ENCODE peak calls at places on chromosomes 1 and 21, in eight cellular contexts. One of them, this sample, is unnamed. For H3K4me1, the result is how much of the 10 kb centered on the place peaks cover.

GRCh38 chr1:212783976-212784375 is 7.6 kb downstream of the NSL1 start:
- DNase-seq in suprapubic skin: no peak
- DNase-seq in adrenal gland: no peak
- DNase-seq in fibroblast of lung: no peak
- DNase-seq in BE2C: no peak
- DNase-seq in IMR-90: no peak
- DNase-seq in sigmoid colon: no peak
- DNase-seq in uterus: no peak
- DNase-seq in this sample: no peak

GRCh38 chr1:17207046-17207445 is 2.1 kb downstream of the PADI1 start:
- DNase-seq in suprapubic skin: no peak
- DNase-seq in adrenal gland: peak
- DNase-seq in fibroblast of lung: no peak
- DNase-seq in BE2C: no peak
- DNase-seq in IMR-90: no peak
- DNase-seq in sigmoid colon: peak
- DNase-seq in uterus: no peak
- DNase-seq in this sample: no peak

GRCh38 chr1:18724801-18725200 is 94.2 kb downstream of the PAX7 start:
- DNase-seq in suprapubic skin: no peak
- DNase-seq in adrenal gland: no peak
- DNase-seq in fibroblast of lung: no peak
- DNase-seq in BE2C: no peak
- DNase-seq in IMR-90: no peak
- DNase-seq in sigmoid colon: no peak
- DNase-seq in uterus: no peak
- DNase-seq in this sample: no peak

GRCh38 chr21:17730782-17731181 is 88.4 kb downstream of the C21orf91 start:
- DNase-seq in suprapubic skin: no peak
- DNase-seq in adrenal gland: no peak
- DNase-seq in fibroblast of lung: peak
- DNase-seq in BE2C: no peak
- DNase-seq in IMR-90: no peak
- DNase-seq in sigmoid colon: no peak
- DNase-seq in uterus: no peak
- DNase-seq in this sample: no peak

GRCh38 chr1:92882817-92883216 is 51.0 kb downstream of the RPL5 start:
- DNase-seq in suprapubic skin: no peak
- DNase-seq in adrenal gland: no peak
- DNase-seq in fibroblast of lung: no peak
- DNase-seq in BE2C: no peak
- DNase-seq in IMR-90: no peak
- DNase-seq in sigmoid colon: no peak
- DNase-seq in uterus: no peak
- DNase-seq in this sample: no peak

GRCh38 chr1:173149887-173150286 is 57.2 kb downstream of the TNFSF4 start:
- DNase-seq in suprapubic skin: no peak
- DNase-seq in adrenal gland: no peak
- DNase-seq in fibroblast of lung: peak
- DNase-seq in BE2C: no peak
- DNase-seq in IMR-90: peak
- DNase-seq in sigmoid colon: no peak
- DNase-seq in uterus: no peak
- DNase-seq in this sample: no peak

GRCh38 chr1:42386051-42386450 is 5.5 kb downstream of the RIMKLA start:
- DNase-seq in suprapubic skin: no peak
- DNase-seq in adrenal gland: no peak
- DNase-seq in fibroblast of lung: no peak
- DNase-seq in BE2C: no peak
- DNase-seq in IMR-90: no peak
- DNase-seq in sigmoid colon: no peak
- DNase-seq in uterus: no peak
- DNase-seq in this sample: no peak

GRCh38 chr1:41864471-41865040 is 54.2 kb downstream of the HIVEP3 start:
- DNase-seq in suprapubic skin: no peak
- DNase-seq in adrenal gland: no peak
- DNase-seq in fibroblast of lung: peak
- DNase-seq in BE2C: no peak
- DNase-seq in IMR-90: peak
- DNase-seq in sigmoid colon: no peak
- DNase-seq in uterus: no peak
- DNase-seq in this sample: no peak

GRCh38 chr21:44329971-44330681 is 9.1 kb downstream of the CFAP410 start:
- DNase-seq in suprapubic skin: no peak
- DNase-seq in adrenal gland: no peak
- DNase-seq in fibroblast of lung: no peak
- DNase-seq in BE2C: no peak
- DNase-seq in IMR-90: no peak
- DNase-seq in sigmoid colon: no peak
- DNase-seq in uterus: no peak
- DNase-seq in this sample: no peak

GRCh38 chr1:20964540-20965484 is 177.7 kb upstream of the HP1BP3 start:
- DNase-seq in suprapubic skin: no peak
- DNase-seq in adrenal gland: no peak
- DNase-seq in fibroblast of lung: no peak
- DNase-seq in BE2C: no peak
- DNase-seq in IMR-90: no peak
- DNase-seq in sigmoid colon: no peak
- DNase-seq in uterus: no peak
- DNase-seq in this sample: no peak
- TF ChIP-seq CTCF in suprapubic skin: no peak
- TF ChIP-seq CTCF in adrenal gland: no peak
- TF ChIP-seq CTCF in fibroblast of lung: no peak
- TF ChIP-seq CTCF in BE2C: no peak
- TF ChIP-seq CTCF in IMR-90: no peak
- TF ChIP-seq CTCF in sigmoid colon: no peak
- TF ChIP-seq CTCF in uterus: no peak
- TF ChIP-seq CTCF in this sample: no peak

GRCh38 chr1:165628127-165628857 is 2.7 kb upstream of the MGST3 start:
- DNase-seq in suprapubic skin: no peak
- DNase-seq in adrenal gland: no peak
- DNase-seq in fibroblast of lung: no peak
- DNase-seq in BE2C: no peak
- DNase-seq in IMR-90: no peak
- DNase-seq in sigmoid colon: no peak
- DNase-seq in uterus: no peak
- DNase-seq in this sample: no peak
- H3K4me3 ChIP-seq in suprapubic skin: no peak
- H3K4me3 ChIP-seq in adrenal gland: no peak
- H3K4me3 ChIP-seq in fibroblast of lung: no peak
- H3K4me3 ChIP-seq in BE2C: no peak
- H3K4me3 ChIP-seq in IMR-90: no peak
- H3K4me3 ChIP-seq in sigmoid colon: no peak
- H3K4me3 ChIP-seq in uterus: no peak
- H3K4me3 ChIP-seq in this sample: no peak

GRCh38 chr1:228552596-228553176 is 65.5 kb downstream of the RNF187 start:
- DNase-seq in suprapubic skin: peak
- DNase-seq in adrenal gland: no peak
- DNase-seq in fibroblast of lung: no peak
- DNase-seq in BE2C: no peak
- DNase-seq in IMR-90: no peak
- DNase-seq in sigmoid colon: no peak
- DNase-seq in uterus: no peak
- DNase-seq in this sample: peak

GRCh38 chr1:228554107-228554506 is 66.9 kb downstream of the RNF187 start:
- DNase-seq in suprapubic skin: peak
- DNase-seq in adrenal gland: no peak
- DNase-seq in fibroblast of lung: no peak
- DNase-seq in BE2C: no peak
- DNase-seq in IMR-90: no peak
- DNase-seq in sigmoid colon: no peak
- DNase-seq in uterus: no peak
- DNase-seq in this sample: peak

GRCh38 chr1:228555074-228555989 is 68.2 kb downstream of the RNF187 start:
- DNase-seq in suprapubic skin: peak
- DNase-seq in adrenal gland: no peak
- DNase-seq in fibroblast of lung: no peak
- DNase-seq in BE2C: peak
- DNase-seq in IMR-90: no peak
- DNase-seq in sigmoid colon: no peak
- DNase-seq in uterus: no peak
- DNase-seq in this sample: peak
- H3K4me1 ChIP-seq in suprapubic skin: under half
- H3K4me1 ChIP-seq in adrenal gland: under half
- H3K4me1 ChIP-seq in fibroblast of lung: under half
- H3K4me1 ChIP-seq in BE2C: under half
- H3K4me1 ChIP-seq in IMR-90: under half
- H3K4me1 ChIP-seq in sigmoid colon: under half
- H3K4me1 ChIP-seq in uterus: under half
- H3K4me1 ChIP-seq in this sample: under half

GRCh38 chr1:110674337-110675059 is at the start of gene KCNA3:
- DNase-seq in suprapubic skin: no peak
- DNase-seq in adrenal gland: peak
- DNase-seq in fibroblast of lung: no peak
- DNase-seq in BE2C: peak
- DNase-seq in IMR-90: no peak
- DNase-seq in sigmoid colon: no peak
- DNase-seq in uterus: peak
- DNase-seq in this sample: peak
- TF ChIP-seq CTCF in suprapubic skin: no peak
- TF ChIP-seq CTCF in adrenal gland: no peak
- TF ChIP-seq CTCF in fibroblast of lung: no peak
- TF ChIP-seq CTCF in BE2C: peak
- TF ChIP-seq CTCF in IMR-90: no peak
- TF ChIP-seq CTCF in sigmoid colon: no peak
- TF ChIP-seq CTCF in uterus: no peak
- TF ChIP-seq CTCF in this sample: peak

GRCh38 chr1:207030522-207031009 is 2.0 kb downstream of the C1orf116 start:
- DNase-seq in suprapubic skin: no peak
- DNase-seq in adrenal gland: no peak
- DNase-seq in fibroblast of lung: no peak
- DNase-seq in BE2C: no peak
- DNase-seq in IMR-90: no peak
- DNase-seq in sigmoid colon: no peak
- DNase-seq in uterus: no peak
- DNase-seq in this sample: no peak
- H3K4me3 ChIP-seq in suprapubic skin: peak
- H3K4me3 ChIP-seq in adrenal gland: no peak
- H3K4me3 ChIP-seq in fibroblast of lung: no peak
- H3K4me3 ChIP-seq in BE2C: no peak
- H3K4me3 ChIP-seq in IMR-90: no peak
- H3K4me3 ChIP-seq in sigmoid colon: no peak
- H3K4me3 ChIP-seq in uterus: no peak
- H3K4me3 ChIP-seq in this sample: peak

DNA sequence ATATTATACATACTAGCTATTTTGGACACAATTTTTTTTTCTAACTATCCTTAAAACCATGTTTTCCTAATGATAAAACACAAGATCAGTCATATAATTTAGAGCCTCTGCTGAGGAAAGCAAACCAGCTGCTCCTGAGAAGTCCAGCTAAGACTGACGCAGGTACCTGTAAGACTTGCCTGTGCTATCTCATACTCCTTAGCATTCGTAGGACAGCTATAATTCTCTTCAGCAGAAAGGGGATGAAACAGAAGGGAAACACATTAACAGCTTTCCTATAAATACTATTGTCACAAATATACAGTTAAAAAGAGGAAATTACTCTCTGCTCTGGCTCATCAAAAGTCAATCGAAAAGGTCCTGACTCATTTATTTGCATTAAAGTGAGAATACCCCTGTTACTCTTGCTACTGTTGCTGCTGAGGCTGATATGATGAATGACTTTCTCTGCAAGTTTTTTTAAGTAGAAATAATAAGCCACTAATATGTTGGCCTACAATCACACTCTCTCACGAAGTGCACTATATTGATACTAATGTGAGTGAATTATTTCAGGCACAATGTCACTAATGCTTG is 757.1 kb downstream of the KCNT2 start:
- DNase-seq in suprapubic skin: no peak
- DNase-seq in adrenal gland: no peak
- DNase-seq in fibroblast of lung: no peak
- DNase-seq in BE2C: no peak
- DNase-seq in IMR-90: no peak
- DNase-seq in sigmoid colon: no peak
- DNase-seq in uterus: no peak
- DNase-seq in this sample: no peak
- H3K4me1 ChIP-seq in suprapubic skin: under half
- H3K4me1 ChIP-seq in adrenal gland: under half
- H3K4me1 ChIP-seq in fibroblast of lung: under half
- H3K4me1 ChIP-seq in BE2C: under half
- H3K4me1 ChIP-seq in IMR-90: under half
- H3K4me1 ChIP-seq in sigmoid colon: under half
- H3K4me1 ChIP-seq in uterus: under half
- H3K4me1 ChIP-seq in this sample: under half

DNA sequence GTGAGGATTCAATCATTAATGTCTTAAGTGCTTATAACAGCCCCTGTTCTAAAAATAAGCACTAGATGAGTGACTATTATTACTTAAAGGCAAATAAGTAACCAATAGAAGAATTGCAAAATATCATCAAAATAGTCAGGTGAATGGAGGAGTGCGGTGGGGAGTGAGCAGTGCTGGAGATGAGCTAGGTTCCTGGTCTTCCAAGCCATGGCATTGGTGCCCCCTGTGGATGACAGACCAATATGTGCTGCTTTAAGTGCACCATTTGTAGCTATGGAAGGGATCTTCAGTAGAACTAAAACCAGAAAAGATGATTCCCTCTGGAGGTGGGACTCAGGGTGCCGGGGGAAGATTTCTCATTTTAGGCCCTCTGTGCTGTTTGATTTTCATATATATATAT is 46.1 kb upstream of the SLC30A1 start:
- DNase-seq in suprapubic skin: no peak
- DNase-seq in adrenal gland: no peak
- DNase-seq in fibroblast of lung: peak
- DNase-seq in BE2C: peak
- DNase-seq in IMR-90: peak
- DNase-seq in sigmoid colon: peak
- DNase-seq in uterus: no peak
- DNase-seq in this sample: peak
- TF ChIP-seq CTCF in suprapubic skin: no peak
- TF ChIP-seq CTCF in adrenal gland: peak
- TF ChIP-seq CTCF in fibroblast of lung: peak
- TF ChIP-seq CTCF in BE2C: peak
- TF ChIP-seq CTCF in IMR-90: peak
- TF ChIP-seq CTCF in sigmoid colon: no peak
- TF ChIP-seq CTCF in uterus: no peak
- TF ChIP-seq CTCF in this sample: peak

DNA sequence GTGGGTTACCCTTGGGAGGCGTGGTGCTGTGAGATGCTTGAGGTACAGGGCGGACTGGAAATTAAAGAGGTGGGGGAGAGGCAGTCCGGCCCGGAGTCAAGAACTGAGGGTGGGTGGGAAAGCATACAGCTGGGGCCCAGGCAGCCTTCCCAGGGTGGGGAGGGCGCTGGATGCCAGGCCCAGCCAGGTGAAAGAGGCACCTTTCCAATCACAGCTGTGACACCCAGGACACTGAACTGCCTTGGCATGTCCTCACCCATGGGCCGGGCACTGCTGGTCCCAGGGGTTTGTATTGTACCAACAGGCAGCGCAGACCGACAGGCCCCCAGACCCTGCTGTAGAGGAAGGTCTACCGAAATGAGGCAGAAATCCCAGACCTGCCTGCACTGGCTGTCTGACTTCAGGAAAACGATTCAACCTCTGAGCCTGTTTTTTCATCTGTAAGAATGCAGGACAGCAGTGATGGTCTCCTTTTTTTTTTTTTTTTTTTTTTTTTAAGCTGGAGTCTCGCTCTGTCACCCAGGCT is 9.1 kb downstream of the SLC30A2 start:
- DNase-seq in suprapubic skin: no peak
- DNase-seq in adrenal gland: no peak
- DNase-seq in fibroblast of lung: no peak
- DNase-seq in BE2C: no peak
- DNase-seq in IMR-90: no peak
- DNase-seq in sigmoid colon: no peak
- DNase-seq in uterus: no peak
- DNase-seq in this sample: no peak
- H3K4me3 ChIP-seq in suprapubic skin: no peak
- H3K4me3 ChIP-seq in adrenal gland: no peak
- H3K4me3 ChIP-seq in fibroblast of lung: no peak
- H3K4me3 ChIP-seq in BE2C: no peak
- H3K4me3 ChIP-seq in IMR-90: no peak
- H3K4me3 ChIP-seq in sigmoid colon: no peak
- H3K4me3 ChIP-seq in uterus: no peak
- H3K4me3 ChIP-seq in this sample: no peak

GRCh38 chr1:109979489-109980091 is 5.0 kb upstream of the AHCYL1 start:
- DNase-seq in suprapubic skin: no peak
- DNase-seq in adrenal gland: no peak
- DNase-seq in fibroblast of lung: peak
- DNase-seq in BE2C: no peak
- DNase-seq in IMR-90: peak
- DNase-seq in sigmoid colon: no peak
- DNase-seq in uterus: no peak
- DNase-seq in this sample: no peak
- H3K4me1 ChIP-seq in suprapubic skin: under half
- H3K4me1 ChIP-seq in adrenal gland: under half
- H3K4me1 ChIP-seq in fibroblast of lung: under half
- H3K4me1 ChIP-seq in BE2C: under half
- H3K4me1 ChIP-seq in IMR-90: under half
- H3K4me1 ChIP-seq in sigmoid colon: under half
- H3K4me1 ChIP-seq in uterus: under half
- H3K4me1 ChIP-seq in this sample: under half